ENCODE peak calls at places on chromosomes 11 and 22, in five cellular contexts. X is SK-N-SH, J is GM12878, G is HepG2, I is K562. H is an unnamed sample.

GRCh38 chr11:29352273-29352672 is 664.6 kb downstream of the KCNA4 start:
- DNase-seq in I (no peak), X (no peak), G (no peak), J (no peak), H (no peak)

GRCh38 chr11:78902771-78903507 is 328.3 kb upstream of the NARS2 start:
- DNase-seq in G (no peak), X (no peak), J (no peak), I (peak; percentile 13), H (no peak)

GRCh38 chr22:47419239-47419638 is 656.8 kb downstream of the TBC1D22A start:
- DNase-seq in X (no peak), J (no peak), G (no peak), I (no peak), H (no peak)

GRCh38 chr11:67453816-67454732 is 1.1 kb upstream of the CABP4 start:
- DNase-seq in G (no peak), X (no peak), J (no peak), I (no peak), H (no peak)

GRCh38 chr11:131668867-131669780 is 298.7 kb downstream of the NTM start:
- DNase-seq in X (peak; percentile 60), I (peak; percentile 67), G (peak; percentile 17), J (no peak), H (peak; percentile 14)

GRCh38 chr11:117839234-117839882 is 14.8 kb upstream of the FXYD2 start:
- DNase-seq in G (no peak), X (no peak), J (no peak), I (no peak), H (no peak)

GRCh38 chr22:46070722-46071450 is 79.4 kb upstream of the PPARA start:
- DNase-seq in I (no peak), J (no peak), X (peak; percentile 88), G (no peak), H (peak; percentile 57)

GRCh38 chr11:33732176-33732575 is 4.0 kb downstream of the CD59 start:
- DNase-seq in X (no peak), I (no peak), J (no peak), G (no peak), H (peak; percentile 72)

GRCh38 chr22:49365910-49366309 is 461.8 kb downstream of the BRD1 start:
- DNase-seq in X (no peak), I (no peak), J (no peak), G (no peak), H (no peak)

GRCh38 chr22:27962268-27963191 is 43.5 kb upstream of the PITPNB start:
- DNase-seq in G (no peak), I (no peak), J (no peak), X (no peak), H (no peak)

GRCh38 chr11:76568144-76568543 is 102.4 kb downstream of the LRRC32 start:
- DNase-seq in J (no peak), X (no peak), I (no peak), G (no peak), H (no peak)

GRCh38 chr22:25068701-25069100 is 116.2 kb downstream of the KIAA1671 start:
- DNase-seq in I (no peak), J (no peak), G (no peak), X (peak; percentile 80), H (no peak)

GRCh38 chr11:64089027-64089360 is 53.3 kb downstream of the FLRT1 start:
- DNase-seq in X (no peak), J (no peak), I (no peak), G (no peak), H (no peak)

GRCh38 chr11:10257478-10257877 is 36.5 kb downstream of the SBF2 start:
- DNase-seq in J (no peak), I (no peak), X (no peak), G (no peak), H (no peak)

GRCh38 chr11:91792779-91793262 is 431.8 kb upstream of the FAT3 start:
- DNase-seq in I (peak; percentile 76), G (no peak), J (no peak), X (no peak), H (no peak)
- TF ChIP-seq REST in I (no peak), G (no peak), J (no peak), X (no peak), H (no peak)

DNA sequence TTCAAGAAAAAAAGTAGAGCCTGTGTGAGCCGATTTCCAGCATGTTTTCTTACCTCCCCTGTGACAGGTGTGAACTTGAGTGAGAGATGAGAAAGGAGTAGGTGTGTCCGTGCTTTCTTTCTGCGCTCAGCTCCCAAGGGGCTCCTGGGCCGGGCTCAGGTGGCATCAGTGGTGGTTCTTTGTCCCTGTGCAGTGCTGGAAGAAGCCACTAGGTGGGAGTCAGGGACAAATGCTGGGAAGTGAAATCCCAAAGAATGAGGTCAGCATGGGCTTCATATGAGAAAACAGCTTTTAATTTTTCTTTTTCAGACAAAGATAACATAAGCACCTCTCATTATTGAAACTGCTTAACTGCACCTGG is 57.8 kb downstream of the PPFIBP2 start:
- DNase-seq in J (no peak), I (peak; percentile 51), X (peak; percentile 70), G (peak; percentile 76), H (no peak)
- TF ChIP-seq GABPA in J (no peak), I (no peak), X (no peak), G (no peak), H (no peak)

GRCh38 chr11:134069996-134070845 is 1.3 kb downstream of the JAM3 start:
- DNase-seq in I (no peak), G (no peak), J (no peak), X (no peak), H (no peak)
- TF ChIP-seq REST in I (no peak), G (no peak), J (no peak), X (no peak), H (no peak)

GRCh38 chr11:673866-674265 is 21.2 kb downstream of the DEAF1 start:
- DNase-seq in X (no peak), I (no peak), J (no peak), G (no peak), H (no peak)
- TF ChIP-seq GABPA in X (no peak), I (no peak), J (no peak), G (no peak), H (no peak)

DNA sequence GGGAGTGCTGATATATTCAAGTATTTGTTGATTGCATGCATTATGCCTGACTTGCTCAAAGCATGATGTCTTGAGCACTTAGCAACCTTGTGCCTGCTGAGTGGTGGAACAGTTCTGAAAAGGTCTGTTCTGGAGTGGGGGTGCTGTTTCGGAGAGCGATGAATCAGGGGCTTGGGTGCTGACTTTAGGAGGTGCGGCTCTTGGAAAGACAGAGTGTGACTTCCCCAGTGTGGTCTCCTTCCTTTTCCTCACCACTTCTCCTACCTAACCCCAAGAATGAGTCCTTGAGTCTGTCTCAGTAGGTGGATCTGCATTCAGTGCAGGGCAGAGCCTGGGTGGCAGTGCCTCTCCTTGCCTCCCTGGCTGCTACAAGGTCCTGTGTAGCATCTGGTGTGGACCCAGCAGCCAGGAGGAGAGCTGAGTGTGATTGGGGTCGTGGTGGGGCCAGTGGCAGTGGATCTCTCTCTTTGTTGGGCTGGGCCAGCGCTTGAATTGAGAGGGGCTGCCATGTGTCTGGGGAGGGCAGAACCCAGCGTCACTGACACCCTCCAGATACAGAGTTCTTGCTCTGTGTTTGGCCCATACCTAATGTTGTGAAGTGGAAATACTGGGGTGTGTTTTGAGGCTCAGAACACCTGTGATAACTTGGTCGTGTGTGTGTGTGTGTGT is 35.9 kb downstream of the ST3GAL4 start:
- DNase-seq in I (no peak), X (no peak), J (no peak), G (no peak), H (peak; percentile 65)
- TF ChIP-seq REST in I (no peak), X (no peak), J (no peak), G (no peak), H (no peak)

DNA sequence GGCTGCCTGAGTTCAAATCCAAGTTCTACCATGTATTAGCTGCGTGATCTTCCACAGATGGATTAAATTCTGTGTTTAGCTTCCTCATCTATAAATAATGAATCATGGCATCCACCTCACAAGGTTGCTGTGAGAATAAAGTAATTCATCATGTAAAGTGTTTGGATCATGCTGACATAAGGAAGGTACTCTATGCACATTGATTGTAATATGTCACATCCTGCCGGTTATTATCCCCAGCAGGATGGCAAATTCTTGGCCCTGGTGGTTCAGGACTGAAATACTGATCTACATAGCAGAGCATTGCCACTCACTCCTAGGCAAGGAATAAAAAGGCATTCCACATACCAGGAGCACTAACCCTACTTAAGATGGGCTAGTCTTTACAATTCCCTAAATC is 40.8 kb downstream of the LGR4 start:
- DNase-seq in G (no peak), I (no peak), X (no peak), J (no peak), H (no peak)
- TF ChIP-seq GABPA in G (no peak), I (no peak), X (no peak), J (no peak), H (no peak)

H was measured in HL-60.